ENCODE peak calls at places on chromosomes 3 and 15, in six cellular contexts. Z is T-helper 17 cell, P is pancreas, B is stromal cell of bone marrow, M is fibroblast of the conjunctiva, L is Daoy. O is an unnamed sample.

GRCh38 chr3:187403768-187404270 is 35.6 kb downstream of the RTP4 start:
- DNase-seq in Z (no peak), P (peak), B (peak), M (peak), L (peak), O (peak)

GRCh38 chr15:69074011-69074842 is 59.7 kb downstream of the NOX5 start:
- DNase-seq in Z (no peak), P (peak), B (no peak), M (peak), L (peak), O (peak)

GRCh38 chr3:126132751-126133511 is 47.5 kb downstream of the ALDH1L1 start:
- DNase-seq in Z (peak), P (peak), B (no peak), M (no peak), L (peak), O (peak)

GRCh38 chr15:89326316-89326715 is 8.3 kb downstream of the POLG start:
- DNase-seq in Z (no peak), P (no peak), B (no peak), M (no peak), L (no peak), O (no peak)

GRCh38 chr3:47594792-47595191 is 16.1 kb upstream of the CSPG5 start:
- DNase-seq in Z (no peak), P (no peak), B (no peak), M (no peak), L (no peak), O (no peak)

GRCh38 chr3:56917740-56918568 is 116.2 kb upstream of the ARHGEF3 start:
- DNase-seq in Z (no peak), P (no peak), B (no peak), M (no peak), L (peak), O (no peak)

GRCh38 chr3:136617123-136617700 is 135.0 kb downstream of the STAG1 start:
- DNase-seq in Z (no peak), P (no peak), B (no peak), M (no peak), L (no peak), O (peak)

GRCh38 chr15:56149071-56149470 is 94.6 kb downstream of the RFX7 start:
- DNase-seq in Z (no peak), P (no peak), B (no peak), M (no peak), L (no peak), O (no peak)

GRCh38 chr3:72887723-72888545 is at the start of gene GXYLT2:
- DNase-seq in Z (no peak), P (peak), B (no peak), M (peak), L (peak), O (peak)

GRCh38 chr3:29268651-29269050 is 12.2 kb upstream of the RBMS3 start:
- DNase-seq in Z (no peak), P (no peak), B (no peak), M (no peak), L (peak), O (no peak)

GRCh38 chr3:191358929-191359328 is 28.6 kb upstream of the UTS2B start:
- DNase-seq in Z (no peak), P (no peak), B (no peak), M (no peak), L (no peak), O (no peak)